ENCODE peak calls at places on chromosomes 7 and 10, in six cellular contexts. S is NCI-H2081, Q is GM23338, N is SW480, F is foreskin melanocyte, D is LoVo. Z is an unnamed sample.

GRCh38 chr7:17696422-17696821 is 243.9 kb downstream of the SNX13 start:
- DNase-seq in S (no peak), Q (no peak), N (peak), F (peak), D (peak), Z (no peak)

GRCh38 chr7:156059374-156059773 is 247.1 kb upstream of the SHH start:
- DNase-seq in S (no peak), Q (no peak), N (peak), F (no peak), D (no peak), Z (no peak)

GRCh38 chr10:83886871-83887270 is 252.4 kb upstream of the GHITM start:
- DNase-seq in S (peak), Q (peak), N (no peak), F (no peak), D (no peak), Z (peak)

GRCh38 chr10:15440204-15440711 is 69.2 kb upstream of the FAM171A1 start:
- DNase-seq in S (no peak), Q (no peak), N (no peak), F (no peak), D (no peak), Z (no peak)

GRCh38 chr7:84524714-84525694 is 330.4 kb upstream of the SEMA3A start:
- DNase-seq in S (no peak), Q (no peak), N (no peak), F (no peak), D (no peak), Z (no peak)

GRCh38 chr7:27201231-27202017 is 1.5 kb upstream of the HOXA13 start:
- DNase-seq in S (no peak), Q (no peak), N (peak), F (no peak), D (peak), Z (no peak)

GRCh38 chr7:130804156-130804708 is 70.2 kb upstream of the KLF14 start:
- DNase-seq in S (no peak), Q (no peak), N (no peak), F (no peak), D (no peak), Z (no peak)

GRCh38 chr10:46018453-46019169 is 11.8 kb downstream of the NCOA4 start:
- DNase-seq in S (no peak), Q (no peak), N (no peak), F (no peak), D (no peak), Z (no peak)

GRCh38 chr10:98058311-98058710 is 27.9 kb upstream of the CRTAC1 start:
- DNase-seq in S (no peak), Q (no peak), N (no peak), F (no peak), D (no peak), Z (no peak)

GRCh38 chr7:105831824-105832535 is 44.4 kb downstream of the ATXN7L1 start:
- DNase-seq in S (no peak), Q (no peak), N (peak), F (peak), D (no peak), Z (no peak)

GRCh38 chr7:54904130-54904529 is 114.7 kb upstream of the EGFR start:
- DNase-seq in S (no peak), Q (no peak), N (no peak), F (no peak), D (no peak), Z (no peak)

Z was measured in NCI-H748 treated with DMSO at 0.1 percent for 48 hours.